ENCODE peak calls at places on chromosomes 1 and 21, in ten cellular contexts. One of them, this sample, is unnamed.

GRCh38 chr1:227399152-227399730 is 80.9 kb upstream of the CDC42BPA start:
- DNase-seq in cardiac muscle cell: no peak
- DNase-seq in fibroblast of pulmonary artery: no peak
- DNase-seq in epithelial cell of esophagus: no peak
- DNase-seq in cardiac fibroblast: no peak
- DNase-seq in upper lobe of right lung: no peak
- DNase-seq in BE2C: no peak
- DNase-seq in fibroblast of mammary gland: no peak
- DNase-seq in pancreas: no peak
- DNase-seq in neural progenitor cell: no peak
- DNase-seq in this sample: no peak

GRCh38 chr1:116949213-116949985 is 39.7 kb downstream of the PTGFRN start:
- DNase-seq in neural progenitor cell: peak
- DNase-seq in cardiac fibroblast: no peak
- DNase-seq in upper lobe of right lung: no peak
- DNase-seq in epithelial cell of esophagus: no peak
- DNase-seq in fibroblast of pulmonary artery: no peak
- DNase-seq in BE2C: no peak
- DNase-seq in pancreas: no peak
- DNase-seq in fibroblast of mammary gland: no peak
- DNase-seq in cardiac muscle cell: no peak
- DNase-seq in this sample: no peak

GRCh38 chr1:213484333-213484732 is 433.3 kb downstream of the RPS6KC1 start:
- DNase-seq in fibroblast of pulmonary artery: no peak
- DNase-seq in epithelial cell of esophagus: no peak
- DNase-seq in cardiac muscle cell: no peak
- DNase-seq in neural progenitor cell: no peak
- DNase-seq in upper lobe of right lung: no peak
- DNase-seq in fibroblast of mammary gland: no peak
- DNase-seq in cardiac fibroblast: no peak
- DNase-seq in pancreas: no peak
- DNase-seq in BE2C: no peak
- DNase-seq in this sample: no peak

GRCh38 chr1:218397752-218398339 is 52.7 kb downstream of the TGFB2 start:
- DNase-seq in BE2C: no peak
- DNase-seq in upper lobe of right lung: no peak
- DNase-seq in cardiac muscle cell: peak
- DNase-seq in cardiac fibroblast: peak
- DNase-seq in pancreas: peak
- DNase-seq in epithelial cell of esophagus: peak
- DNase-seq in fibroblast of mammary gland: peak
- DNase-seq in neural progenitor cell: no peak
- DNase-seq in fibroblast of pulmonary artery: peak
- DNase-seq in this sample: no peak

GRCh38 chr1:84525738-84526137 is 19.4 kb upstream of the GNG5 start:
- DNase-seq in upper lobe of right lung: no peak
- DNase-seq in BE2C: no peak
- DNase-seq in cardiac fibroblast: no peak
- DNase-seq in pancreas: no peak
- DNase-seq in epithelial cell of esophagus: no peak
- DNase-seq in fibroblast of pulmonary artery: no peak
- DNase-seq in neural progenitor cell: no peak
- DNase-seq in fibroblast of mammary gland: no peak
- DNase-seq in cardiac muscle cell: no peak
- DNase-seq in this sample: no peak

GRCh38 chr1:64917328-64917861 is 49.0 kb downstream of the JAK1 start:
- DNase-seq in cardiac muscle cell: no peak
- DNase-seq in BE2C: no peak
- DNase-seq in epithelial cell of esophagus: peak
- DNase-seq in upper lobe of right lung: no peak
- DNase-seq in fibroblast of pulmonary artery: peak
- DNase-seq in fibroblast of mammary gland: peak
- DNase-seq in cardiac fibroblast: peak
- DNase-seq in pancreas: peak
- DNase-seq in neural progenitor cell: peak
- DNase-seq in this sample: peak

GRCh38 chr1:165747632-165748452 is 20.8 kb downstream of the TMCO1 start:
- DNase-seq in upper lobe of right lung: no peak
- DNase-seq in epithelial cell of esophagus: no peak
- DNase-seq in cardiac muscle cell: no peak
- DNase-seq in BE2C: no peak
- DNase-seq in neural progenitor cell: no peak
- DNase-seq in pancreas: no peak
- DNase-seq in cardiac fibroblast: no peak
- DNase-seq in fibroblast of mammary gland: no peak
- DNase-seq in fibroblast of pulmonary artery: no peak
- DNase-seq in this sample: no peak

GRCh38 chr21:45556645-45557601 is 14.7 kb upstream of the SLC19A1 start:
- DNase-seq in BE2C: no peak
- DNase-seq in upper lobe of right lung: peak
- DNase-seq in epithelial cell of esophagus: peak
- DNase-seq in fibroblast of pulmonary artery: no peak
- DNase-seq in neural progenitor cell: no peak
- DNase-seq in pancreas: no peak
- DNase-seq in cardiac muscle cell: no peak
- DNase-seq in cardiac fibroblast: peak
- DNase-seq in fibroblast of mammary gland: peak
- DNase-seq in this sample: no peak

GRCh38 chr1:33347650-33347992 is 26.7 kb upstream of the A3GALT2 start:
- DNase-seq in upper lobe of right lung: no peak
- DNase-seq in cardiac fibroblast: peak
- DNase-seq in fibroblast of mammary gland: peak
- DNase-seq in pancreas: no peak
- DNase-seq in cardiac muscle cell: no peak
- DNase-seq in neural progenitor cell: no peak
- DNase-seq in epithelial cell of esophagus: peak
- DNase-seq in BE2C: no peak
- DNase-seq in fibroblast of pulmonary artery: peak
- DNase-seq in this sample: peak

GRCh38 chr1:171245458-171246064 is 2.7 kb upstream of the FMO1 start:
- DNase-seq in pancreas: peak
- DNase-seq in cardiac muscle cell: peak
- DNase-seq in neural progenitor cell: peak
- DNase-seq in fibroblast of mammary gland: peak
- DNase-seq in upper lobe of right lung: no peak
- DNase-seq in epithelial cell of esophagus: peak
- DNase-seq in fibroblast of pulmonary artery: peak
- DNase-seq in cardiac fibroblast: peak
- DNase-seq in BE2C: no peak
- DNase-seq in this sample: no peak

GRCh38 chr1:209434066-209434465 is 149.4 kb upstream of the CAMK1G start:
- DNase-seq in neural progenitor cell: no peak
- DNase-seq in cardiac muscle cell: no peak
- DNase-seq in epithelial cell of esophagus: peak
- DNase-seq in BE2C: no peak
- DNase-seq in cardiac fibroblast: peak
- DNase-seq in fibroblast of mammary gland: peak
- DNase-seq in pancreas: no peak
- DNase-seq in upper lobe of right lung: no peak
- DNase-seq in fibroblast of pulmonary artery: peak
- DNase-seq in this sample: no peak

GRCh38 chr1:210940081-210940617 is 193.8 kb downstream of the KCNH1 start:
- DNase-seq in fibroblast of mammary gland: no peak
- DNase-seq in BE2C: no peak
- DNase-seq in cardiac muscle cell: no peak
- DNase-seq in fibroblast of pulmonary artery: no peak
- DNase-seq in epithelial cell of esophagus: no peak
- DNase-seq in pancreas: no peak
- DNase-seq in cardiac fibroblast: no peak
- DNase-seq in neural progenitor cell: no peak
- DNase-seq in upper lobe of right lung: no peak
- DNase-seq in this sample: no peak

GRCh38 chr1:117646007-117646913 is 40.4 kb downstream of the TENT5C start:
- DNase-seq in upper lobe of right lung: no peak
- DNase-seq in BE2C: no peak
- DNase-seq in pancreas: no peak
- DNase-seq in fibroblast of pulmonary artery: peak
- DNase-seq in neural progenitor cell: no peak
- DNase-seq in cardiac fibroblast: peak
- DNase-seq in cardiac muscle cell: no peak
- DNase-seq in epithelial cell of esophagus: no peak
- DNase-seq in fibroblast of mammary gland: peak
- DNase-seq in this sample: no peak

GRCh38 chr1:15016001-15016400 is 137.5 kb upstream of the TMEM51 start:
- DNase-seq in fibroblast of pulmonary artery: no peak
- DNase-seq in pancreas: no peak
- DNase-seq in fibroblast of mammary gland: no peak
- DNase-seq in neural progenitor cell: no peak
- DNase-seq in BE2C: no peak
- DNase-seq in cardiac fibroblast: no peak
- DNase-seq in upper lobe of right lung: no peak
- DNase-seq in cardiac muscle cell: no peak
- DNase-seq in epithelial cell of esophagus: no peak
- DNase-seq in this sample: no peak

GRCh38 chr1:1374068-1374860 is 743 bp downstream of the AURKAIP1 start:
- DNase-seq in epithelial cell of esophagus: peak
- DNase-seq in neural progenitor cell: no peak
- DNase-seq in fibroblast of pulmonary artery: no peak
- DNase-seq in BE2C: peak
- DNase-seq in fibroblast of mammary gland: no peak
- DNase-seq in upper lobe of right lung: peak
- DNase-seq in cardiac muscle cell: no peak
- DNase-seq in cardiac fibroblast: no peak
- DNase-seq in pancreas: no peak
- DNase-seq in this sample: peak
- H3K4me3 ChIP-seq in epithelial cell of esophagus: peak
- H3K4me3 ChIP-seq in neural progenitor cell: peak
- H3K4me3 ChIP-seq in fibroblast of pulmonary artery: peak
- H3K4me3 ChIP-seq in BE2C: peak
- H3K4me3 ChIP-seq in fibroblast of mammary gland: peak
- H3K4me3 ChIP-seq in upper lobe of right lung: peak
- H3K4me3 ChIP-seq in cardiac muscle cell: peak
- H3K4me3 ChIP-seq in cardiac fibroblast: peak
- H3K4me3 ChIP-seq in pancreas: peak
- H3K4me3 ChIP-seq in this sample: peak

GRCh38 chr1:207754011-207754410 is 2.2 kb downstream of the CD46 start:
- DNase-seq in epithelial cell of esophagus: no peak
- DNase-seq in BE2C: no peak
- DNase-seq in fibroblast of pulmonary artery: no peak
- DNase-seq in fibroblast of mammary gland: no peak
- DNase-seq in pancreas: no peak
- DNase-seq in upper lobe of right lung: no peak
- DNase-seq in neural progenitor cell: no peak
- DNase-seq in cardiac muscle cell: no peak
- DNase-seq in cardiac fibroblast: no peak
- DNase-seq in this sample: no peak

GRCh38 chr1:207753611-207754010 is 1.8 kb downstream of the CD46 start:
- DNase-seq in fibroblast of pulmonary artery: no peak
- DNase-seq in epithelial cell of esophagus: no peak
- DNase-seq in cardiac muscle cell: no peak
- DNase-seq in pancreas: no peak
- DNase-seq in fibroblast of mammary gland: no peak
- DNase-seq in upper lobe of right lung: no peak
- DNase-seq in cardiac fibroblast: no peak
- DNase-seq in BE2C: no peak
- DNase-seq in neural progenitor cell: no peak
- DNase-seq in this sample: no peak

GRCh38 chr1:207752456-207753132 is 740 bp downstream of the CD46 start:
- DNase-seq in neural progenitor cell: peak
- DNase-seq in BE2C: peak
- DNase-seq in upper lobe of right lung: peak
- DNase-seq in fibroblast of pulmonary artery: peak
- DNase-seq in fibroblast of mammary gland: peak
- DNase-seq in epithelial cell of esophagus: peak
- DNase-seq in cardiac muscle cell: peak
- DNase-seq in cardiac fibroblast: peak
- DNase-seq in pancreas: peak
- DNase-seq in this sample: peak

GRCh38 chr1:207750901-207751300 is 953 bp upstream of the CD46 start:
- DNase-seq in cardiac muscle cell: no peak
- DNase-seq in epithelial cell of esophagus: peak
- DNase-seq in pancreas: no peak
- DNase-seq in fibroblast of pulmonary artery: no peak
- DNase-seq in BE2C: no peak
- DNase-seq in neural progenitor cell: no peak
- DNase-seq in cardiac fibroblast: no peak
- DNase-seq in upper lobe of right lung: no peak
- DNase-seq in fibroblast of mammary gland: no peak
- DNase-seq in this sample: no peak

GRCh38 chr1:207751790-207752455 is at the start of gene CD46:
- DNase-seq in upper lobe of right lung: peak
- DNase-seq in neural progenitor cell: peak
- DNase-seq in epithelial cell of esophagus: peak
- DNase-seq in fibroblast of mammary gland: peak
- DNase-seq in BE2C: peak
- DNase-seq in fibroblast of pulmonary artery: peak
- DNase-seq in pancreas: peak
- DNase-seq in cardiac fibroblast: peak
- DNase-seq in cardiac muscle cell: peak
- DNase-seq in this sample: peak
- TF ChIP-seq CTCF in upper lobe of right lung: no peak
- TF ChIP-seq CTCF in neural progenitor cell: no peak
- TF ChIP-seq CTCF in epithelial cell of esophagus: no peak
- TF ChIP-seq CTCF in fibroblast of mammary gland: no peak
- TF ChIP-seq CTCF in BE2C: no peak
- TF ChIP-seq CTCF in fibroblast of pulmonary artery: no peak
- TF ChIP-seq CTCF in pancreas: no peak
- TF ChIP-seq CTCF in cardiac fibroblast: no peak
- TF ChIP-seq CTCF in cardiac muscle cell: no peak
- TF ChIP-seq CTCF in this sample: no peak

DNA sequence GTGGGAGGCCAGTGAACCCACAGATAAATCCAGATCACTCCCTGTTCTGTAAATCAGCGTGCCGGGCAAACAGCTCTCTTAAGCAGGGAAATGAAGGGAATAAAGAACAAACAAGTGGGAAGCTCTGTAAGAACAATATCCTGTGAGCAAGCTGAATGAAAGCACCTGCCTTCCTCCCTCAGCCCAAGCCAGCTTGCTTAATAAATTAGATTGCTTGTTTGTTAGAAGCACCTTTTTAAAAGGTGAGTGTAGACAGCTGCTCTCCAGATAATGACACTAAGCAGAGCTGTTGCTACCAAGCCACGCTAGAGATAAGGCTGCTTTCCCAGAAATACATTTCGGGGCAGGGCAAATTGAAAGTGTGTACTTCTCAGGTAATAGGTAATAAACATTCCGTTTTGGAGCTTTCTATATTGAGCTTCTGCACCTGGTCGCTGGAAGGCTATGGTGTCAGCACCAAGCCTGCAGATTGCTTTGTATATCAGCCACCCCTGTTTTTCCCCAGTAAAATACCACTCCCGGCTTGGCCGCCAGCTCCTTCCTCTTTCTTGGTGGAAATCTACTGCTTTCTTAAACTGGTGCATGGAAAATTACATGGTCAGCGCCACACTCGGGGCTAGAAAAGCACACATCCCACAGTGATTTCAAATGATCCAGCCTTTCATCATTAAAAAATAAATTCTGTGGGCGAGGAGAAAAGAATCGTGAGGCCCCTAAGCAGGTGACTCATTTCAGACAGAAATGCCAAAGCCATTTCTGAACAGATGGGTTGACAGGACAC is 151.3 kb downstream of the ETS2 start:
- DNase-seq in pancreas: no peak
- DNase-seq in fibroblast of pulmonary artery: no peak
- DNase-seq in fibroblast of mammary gland: no peak
- DNase-seq in neural progenitor cell: no peak
- DNase-seq in cardiac muscle cell: peak
- DNase-seq in epithelial cell of esophagus: peak
- DNase-seq in upper lobe of right lung: no peak
- DNase-seq in BE2C: no peak
- DNase-seq in cardiac fibroblast: no peak
- DNase-seq in this sample: no peak
- H3K4me3 ChIP-seq in pancreas: no peak
- H3K4me3 ChIP-seq in fibroblast of pulmonary artery: no peak
- H3K4me3 ChIP-seq in fibroblast of mammary gland: no peak
- H3K4me3 ChIP-seq in neural progenitor cell: no peak
- H3K4me3 ChIP-seq in cardiac muscle cell: no peak
- H3K4me3 ChIP-seq in epithelial cell of esophagus: no peak
- H3K4me3 ChIP-seq in upper lobe of right lung: no peak
- H3K4me3 ChIP-seq in BE2C: peak
- H3K4me3 ChIP-seq in cardiac fibroblast: no peak
- H3K4me3 ChIP-seq in this sample: no peak

GRCh38 chr21:26834181-26834945 is 10.8 kb downstream of the ADAMTS1 start:
- DNase-seq in cardiac fibroblast: peak
- DNase-seq in upper lobe of right lung: no peak
- DNase-seq in fibroblast of pulmonary artery: peak
- DNase-seq in cardiac muscle cell: no peak
- DNase-seq in fibroblast of mammary gland: no peak
- DNase-seq in pancreas: no peak
- DNase-seq in neural progenitor cell: no peak
- DNase-seq in BE2C: no peak
- DNase-seq in epithelial cell of esophagus: peak
- DNase-seq in this sample: no peak
- TF ChIP-seq CTCF in cardiac fibroblast: peak
- TF ChIP-seq CTCF in upper lobe of right lung: peak
- TF ChIP-seq CTCF in fibroblast of pulmonary artery: peak
- TF ChIP-seq CTCF in cardiac muscle cell: peak
- TF ChIP-seq CTCF in fibroblast of mammary gland: peak
- TF ChIP-seq CTCF in pancreas: no peak
- TF ChIP-seq CTCF in neural progenitor cell: peak
- TF ChIP-seq CTCF in BE2C: peak
- TF ChIP-seq CTCF in epithelial cell of esophagus: peak
- TF ChIP-seq CTCF in this sample: peak